ENCODE peak calls at places on chromosomes 16 and 17, in nine cellular contexts. E is stimulated activated CD4-positive, alpha-beta T cell treated with anti-CD3 and anti-CD28 coated beads, Interleukin-2, amount 100 ng/mL, for 24 hours; H is activated CD4-positive, CD25-positive, alpha-beta regulatory T cell; G is astrocyte of the cerebellum; L is GM19239; C is BJ; J is prostate gland; S is activated naive CD8-positive, alpha-beta T cell treated with anti-CD3 and anti-CD28 coated beads, Interleukin-2, amount 50 U/mL, for 24 hours; U is tibial artery. O is an unnamed sample.

GRCh38 chr16:19913306-19913717 is 28.7 kb upstream of the GPRC5B start:
- DNase-seq in E (no peak), J (no peak), L (no peak), U (no peak), C (no peak), S (no peak), H (no peak), G (no peak), O (no peak)

GRCh38 chr17:31544186-31544585 is 152.7 kb downstream of the RAB11FIP4 start:
- DNase-seq in G (no peak), C (no peak), S (no peak), U (no peak), L (no peak), E (no peak), J (no peak), H (no peak), O (no peak)

GRCh38 chr17:63989622-63990345 is 8.4 kb upstream of the PRR29 start:
- DNase-seq in E (no peak), J (no peak), C (no peak), G (no peak), L (no peak), H (no peak), S (no peak), U (no peak), O (no peak)

GRCh38 chr17:29571883-29572681 is 3.6 kb downstream of the TP53I13 start:
- DNase-seq in S (no peak), G (no peak), U (no peak), C (no peak), E (no peak), L (no peak), J (no peak), H (no peak), O (no peak)

GRCh38 chr17:35256629-35257028 is 13.8 kb downstream of the SLFN5 start:
- DNase-seq in L (no peak), H (no peak), U (no peak), J (no peak), E (no peak), C (no peak), G (no peak), S (no peak), O (peak)

GRCh38 chr16:89913408-89914387 is 5.0 kb upstream of the MC1R start:
- DNase-seq in S (no peak), C (no peak), G (no peak), E (no peak), L (no peak), U (no peak), J (no peak), H (no peak), O (no peak)

GRCh38 chr17:36197389-36197708 is 791 bp upstream of the CCL3L1 start:
- DNase-seq in C (no peak), J (no peak), E (no peak), G (no peak), H (no peak), U (no peak), L (peak), S (no peak), O (no peak)

GRCh38 chr17:27256225-27257030 is 37.5 kb upstream of the WSB1 start:
- DNase-seq in C (peak), S (no peak), J (no peak), H (no peak), G (peak), E (no peak), L (no peak), U (no peak), O (no peak)

GRCh38 chr17:30922235-30922993 is 669 bp downstream of the ADAP2 start:
- DNase-seq in E (peak), G (no peak), H (no peak), C (no peak), J (no peak), L (no peak), S (peak), U (no peak), O (no peak)

GRCh38 chr17:78459696-78460095 is 81.2 kb downstream of the PGS1 start:
- DNase-seq in L (no peak), G (no peak), E (no peak), J (no peak), H (no peak), U (no peak), C (no peak), S (no peak), O (no peak)

GRCh38 chr16:16083421-16084156 is 134.2 kb downstream of the ABCC1 start:
- DNase-seq in C (no peak), J (no peak), E (peak), U (no peak), L (no peak), S (peak), G (no peak), H (no peak), O (peak)

GRCh38 chr16:68528686-68529379 is 10.3 kb upstream of the ZFP90 start:
- DNase-seq in J (peak), E (peak), L (peak), U (peak), C (no peak), G (peak), H (peak), S (peak), O (peak)

GRCh38 chr16:50046853-50047252 is 18.9 kb upstream of the HEATR3 start:
- DNase-seq in H (no peak), U (no peak), E (no peak), L (no peak), G (no peak), S (no peak), J (no peak), C (no peak), O (no peak)

GRCh38 chr17:7213895-7214299 is 5.7 kb downstream of the DLG4 start:
- DNase-seq in H (peak), U (peak), J (peak), S (no peak), G (peak), C (no peak), E (no peak), L (no peak), O (peak)

GRCh38 chr16:86515780-86516617 is 5.7 kb downstream of the FOXF1 start:
- DNase-seq in H (no peak), G (no peak), J (no peak), L (no peak), C (no peak), U (no peak), S (no peak), E (no peak), O (no peak)

GRCh38 chr16:57382535-57383275 is 10.4 kb downstream of the CX3CL1 start:
- DNase-seq in U (no peak), E (no peak), H (no peak), L (no peak), J (no peak), G (no peak), S (no peak), C (no peak), O (no peak)